ENCODE peak calls at places on chromosomes 1 and 21, in four cellular contexts. C, L, Q and D are unnamed samples.

GRCh38 chr1:192604979-192605620 is 29.5 kb downstream of the RGS1 start:
- DNase-seq in C (no peak), L (no peak), Q (no peak), D (no peak)

GRCh38 chr1:26177182-26177684 is at the start of gene CNKSR1:
- DNase-seq in C (peak; percentile 94), L (no peak), Q (peak; percentile 62), D (no peak)

GRCh38 chr1:39938856-39939255 is 16.1 kb upstream of the MFSD2A start:
- DNase-seq in C (no peak), L (no peak), Q (no peak), D (no peak)

GRCh38 chr1:194476872-194477271 is 1290.5 kb upstream of the B3GALT2 start:
- DNase-seq in C (no peak), L (no peak), Q (no peak), D (no peak)

GRCh38 chr1:245587435-245588105 is 432.8 kb downstream of the KIF26B start:
- DNase-seq in C (no peak), L (no peak), Q (no peak), D (no peak)

GRCh38 chr1:11289064-11289463 is 16.1 kb downstream of the UBIAD1 start:
- DNase-seq in C (no peak), L (no peak), Q (no peak), D (no peak)

GRCh38 chr1:239963861-239964260 is 127.8 kb upstream of the FMN2 start:
- DNase-seq in C (no peak), L (no peak), Q (no peak), D (no peak)

GRCh38 chr1:2611621-2612437 is 21.0 kb downstream of the MMEL1 start:
- DNase-seq in C (no peak), L (no peak), Q (no peak), D (no peak)

GRCh38 chr1:181059435-181059834 is 25.7 kb downstream of the MR1 start:
- DNase-seq in C (no peak), L (no peak), Q (no peak), D (no peak)

GRCh38 chr1:172670791-172671190 is 11.9 kb downstream of the FASLG start:
- DNase-seq in C (no peak), L (no peak), Q (no peak), D (no peak)

GRCh38 chr21:25220954-25221353 is 386.3 kb downstream of the MRPL39 start:
- DNase-seq in C (no peak), L (no peak), Q (no peak), D (no peak)

GRCh38 chr1:119714583-119714982 is 2.8 kb downstream of the PHGDH start:
- DNase-seq in C (no peak), L (no peak), Q (no peak), D (no peak)

GRCh38 chr1:65247419-65248359 is 61.7 kb upstream of the DNAJC6 start:
- DNase-seq in C (no peak), L (no peak), Q (no peak), D (peak; percentile 45)

GRCh38 chr1:53608071-53608470 is 130.9 kb downstream of the GLIS1 start:
- DNase-seq in C (no peak), L (no peak), Q (no peak), D (no peak)

GRCh38 chr1:187691439-187691838 is 862.7 kb downstream of the PLA2G4A start:
- DNase-seq in C (no peak), L (no peak), Q (peak; percentile 8), D (peak; percentile 33)

GRCh38 chr1:237016626-237017025 is 12.4 kb upstream of the MT1HL1 start:
- DNase-seq in C (no peak), L (no peak), Q (no peak), D (no peak)

GRCh38 chr21:35190201-35190701 is 141.1 kb upstream of the RUNX1 start:
- DNase-seq in C (no peak), L (no peak), Q (no peak), D (peak; percentile 25)

GRCh38 chr21:31580866-31581276 is 78.6 kb upstream of the SOD1 start:
- DNase-seq in C (peak; percentile 87), L (peak; percentile 74), Q (peak; percentile 46), D (peak; percentile 54)

GRCh38 chr1:171563675-171564074 is 58.4 kb upstream of the MYOCOS start:
- DNase-seq in C (no peak), L (no peak), Q (no peak), D (no peak)

GRCh38 chr1:16348414-16349182 is 3.7 kb downstream of the FBXO42 start:
- DNase-seq in C (no peak), L (no peak), Q (peak; percentile 20), D (no peak)

GRCh38 chr1:156661932-156662587 is 15.1 kb downstream of the NES start:
- DNase-seq in C (no peak), L (no peak), Q (peak; percentile 76), D (no peak)

DNA sequence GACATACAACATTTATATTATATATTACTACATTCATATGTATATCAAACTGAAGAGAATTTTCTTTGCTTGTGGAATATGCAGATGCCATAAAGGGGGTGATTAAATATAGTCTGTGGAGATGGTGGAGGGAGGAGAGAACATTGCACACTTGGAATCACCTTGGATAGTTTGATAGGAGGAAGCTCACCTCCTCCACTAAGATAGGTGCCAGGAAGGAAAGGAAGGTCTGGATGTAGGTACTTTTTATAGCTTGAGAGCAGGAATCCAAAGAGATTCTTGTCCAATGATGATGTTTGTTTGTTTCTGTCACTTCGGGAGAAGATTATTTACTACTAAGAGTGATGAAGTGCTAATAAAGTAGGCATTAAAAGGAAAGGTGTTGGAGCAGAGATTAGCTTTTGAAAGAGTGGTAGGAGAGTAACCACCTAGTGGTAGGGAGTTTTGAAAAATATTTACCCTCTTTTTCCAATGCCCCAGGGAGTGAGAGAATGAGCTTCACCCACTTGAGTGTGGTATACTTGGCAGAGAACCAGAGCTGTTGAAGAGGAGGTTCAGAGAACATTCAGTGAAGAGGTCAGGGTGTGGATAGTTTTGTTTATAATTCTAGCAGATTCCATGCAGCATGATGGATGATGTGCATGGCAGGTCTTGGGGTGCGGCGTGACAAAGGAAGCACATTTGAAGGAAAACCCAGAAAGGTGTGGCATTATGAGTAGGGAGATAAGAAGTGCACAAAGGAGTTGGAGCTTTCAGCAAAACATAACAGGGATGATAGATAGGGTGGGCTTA is 145.0 kb downstream of the PATJ start:
- DNase-seq in C (no peak), L (no peak), Q (no peak), D (peak; percentile 2)
- TF ChIP-seq NR3C1 in C (no peak), L (no peak), Q (no peak), D (no peak)

DNA sequence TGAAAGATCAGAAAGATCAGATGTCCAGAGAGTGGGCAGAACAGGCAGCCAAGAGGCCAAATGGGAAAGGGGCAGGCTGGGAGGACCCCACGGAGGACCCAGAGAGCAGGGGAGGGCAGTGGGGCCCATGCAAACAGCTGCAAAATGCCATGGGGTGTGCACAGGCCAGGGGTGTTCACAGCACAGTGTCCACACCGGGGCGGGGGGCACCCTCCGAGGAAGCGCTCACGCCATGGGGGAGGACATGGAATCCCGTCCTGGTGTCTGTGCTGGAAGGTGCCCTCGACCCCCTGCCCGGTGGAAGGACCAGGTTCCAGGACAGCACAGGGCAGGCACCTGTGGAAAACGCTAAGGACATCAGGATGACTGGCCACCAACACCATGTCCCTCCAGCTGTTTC is 1.5 kb downstream of the INTS11 start:
- DNase-seq in C (no peak), L (no peak), Q (no peak), D (no peak)
- TF ChIP-seq NR3C1 in C (no peak), L (no peak), Q (no peak), D (no peak)

DNA sequence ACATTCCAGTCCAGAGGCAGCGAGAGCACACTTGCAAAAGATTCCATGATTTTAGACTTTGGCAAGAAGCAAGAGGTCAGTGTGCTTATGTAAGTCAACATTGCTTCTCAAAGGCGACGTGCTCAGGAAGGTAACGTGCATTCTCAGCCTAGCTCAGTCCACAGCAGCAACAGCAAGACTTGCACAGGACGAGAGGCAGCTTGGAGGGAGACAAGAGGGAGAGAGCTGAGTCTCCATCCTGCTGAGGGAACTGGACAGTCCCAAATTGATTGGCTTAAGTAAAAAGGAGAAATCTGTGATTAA is 56.5 kb downstream of the PTP4A2 start:
- DNase-seq in C (no peak), L (no peak), Q (peak; percentile 66), D (no peak)
- TF ChIP-seq NR3C1 in C (no peak), L (no peak), Q (no peak), D (no peak)

DNA sequence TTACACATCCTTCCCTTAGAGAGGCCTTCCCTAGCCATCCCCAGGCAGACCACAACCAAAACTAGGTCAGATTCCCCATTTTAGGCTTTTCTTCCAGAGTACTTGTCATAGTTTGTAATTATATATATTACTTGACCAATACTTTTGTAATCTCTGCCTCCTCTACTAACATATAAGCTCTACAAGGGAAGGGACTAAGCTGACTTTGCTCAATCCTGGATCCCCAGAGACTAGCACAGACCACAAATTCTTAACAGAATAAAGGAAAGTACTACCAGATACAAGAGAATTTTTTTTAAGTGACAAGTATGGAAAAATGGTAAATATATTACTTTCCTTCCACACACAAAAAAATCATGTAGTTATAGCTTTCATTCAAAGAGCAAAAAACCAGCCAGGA is 2.0 kb downstream of the ZMYM6 start:
- DNase-seq in C (no peak), L (no peak), Q (no peak), D (no peak)
- TF ChIP-seq NR3C1 in C (no peak), L (no peak), Q (no peak), D (no peak)

GRCh38 chr1:59880735-59881134 is 45.8 kb downstream of the CYP2J2 start:
- DNase-seq in C (no peak), L (no peak), Q (no peak), D (no peak)

GRCh38 chr1:59880001-59880400 is 46.6 kb downstream of the CYP2J2 start:
- DNase-seq in C (no peak), L (no peak), Q (no peak), D (no peak)

GRCh38 chr1:59879556-59879955 is 47.0 kb downstream of the CYP2J2 start:
- DNase-seq in C (peak; percentile 73), L (peak; percentile 28), Q (peak; percentile 65), D (peak; percentile 11)

GRCh38 chr1:59885160-59885832 is 41.3 kb downstream of the CYP2J2 start:
- DNase-seq in C (no peak), L (no peak), Q (no peak), D (no peak)
- TF ChIP-seq NR3C1 in C (no peak), L (no peak), Q (no peak), D (no peak)

GRCh38 chr21:46182548-46183336 is 1.5 kb downstream of the SPATC1L start:
- DNase-seq in C (no peak), L (peak; percentile 85), Q (no peak), D (no peak)

GRCh38 chr21:46181953-46182547 is 2.2 kb downstream of the SPATC1L start:
- DNase-seq in C (no peak), L (no peak), Q (no peak), D (no peak)

GRCh38 chr21:46185717-46186116 is 1.5 kb upstream of the SPATC1L start:
- DNase-seq in C (no peak), L (no peak), Q (no peak), D (no peak)

GRCh38 chr21:46184625-46185555 is 631 bp upstream of the SPATC1L start:
- DNase-seq in C (peak; percentile 89), L (peak; percentile 86), Q (peak; percentile 51), D (no peak)

DNA sequence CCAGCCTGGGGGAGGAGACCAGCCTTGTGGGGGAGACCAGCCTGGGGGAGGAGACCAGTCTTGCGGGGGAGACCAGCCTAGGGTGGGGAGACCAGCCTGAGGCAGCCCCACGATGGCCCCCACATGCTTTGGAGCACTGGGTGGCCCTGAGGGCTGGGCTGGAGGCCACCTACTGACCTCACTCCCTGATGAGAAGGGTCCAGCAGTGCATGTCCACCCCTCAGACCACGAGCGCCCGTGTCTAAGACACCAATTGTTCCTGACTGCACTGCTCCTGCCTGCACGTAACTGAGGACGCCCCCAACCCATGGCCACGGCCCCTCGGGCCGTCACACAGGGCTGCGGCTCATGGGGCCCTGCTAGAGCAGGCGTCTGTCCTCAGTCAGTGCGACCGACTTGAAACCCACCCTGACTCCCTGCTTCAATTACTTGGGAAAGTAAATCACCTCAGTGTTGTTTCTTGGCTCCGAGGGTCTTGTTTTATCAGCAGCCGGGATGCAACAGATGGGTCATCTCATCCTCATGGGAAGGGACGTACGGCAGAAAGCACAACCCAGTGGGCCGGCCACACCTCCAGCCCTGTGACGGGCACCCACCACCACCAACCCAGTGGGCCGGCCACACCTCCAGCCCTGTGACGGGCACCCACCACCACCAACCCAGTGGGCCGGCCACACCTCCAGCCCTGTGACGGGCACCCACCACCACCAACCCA is at the start of gene SPATC1L:
- DNase-seq in C (peak; percentile 69), L (peak; percentile 71), Q (peak; percentile 24), D (no peak)
- TF ChIP-seq NR3C1 in C (no peak), L (no peak), Q (no peak), D (no peak)